ENCODE peak calls at places on chromosomes 3 and 15, in nine cellular contexts. One of them, this sample, is unnamed.
A peak's percentile ranks its signal among the peaks of the same experiment; 100 is the strongest.

GRCh38 chr3:159126261-159127020 is 324.6 kb downstream of the MFSD1 start:
- DNase-seq in gastrocnemius medialis: no peak
- DNase-seq in ovary: no peak
- DNase-seq in uterus: no peak
- DNase-seq in tibial nerve: no peak
- DNase-seq in body of pancreas: peak; percentile 5
- DNase-seq in adrenal gland: no peak
- DNase-seq in Peyer's patch: no peak
- DNase-seq in HepG2: no peak
- DNase-seq in this sample: no peak

GRCh38 chr3:46087871-46088270 is 60.6 kb upstream of the XCR1 start:
- DNase-seq in gastrocnemius medialis: no peak
- DNase-seq in ovary: no peak
- DNase-seq in uterus: no peak
- DNase-seq in tibial nerve: no peak
- DNase-seq in body of pancreas: no peak
- DNase-seq in adrenal gland: no peak
- DNase-seq in Peyer's patch: peak; percentile 50
- DNase-seq in HepG2: no peak
- DNase-seq in this sample: no peak

GRCh38 chr15:68731318-68731897 is 89.3 kb downstream of the ANP32A start:
- DNase-seq in gastrocnemius medialis: no peak
- DNase-seq in ovary: no peak
- DNase-seq in uterus: no peak
- DNase-seq in tibial nerve: no peak
- DNase-seq in body of pancreas: no peak
- DNase-seq in adrenal gland: no peak
- DNase-seq in Peyer's patch: no peak
- DNase-seq in HepG2: no peak
- DNase-seq in this sample: no peak

GRCh38 chr3:36677331-36678007 is 86.9 kb downstream of the DCLK3 start:
- DNase-seq in gastrocnemius medialis: no peak
- DNase-seq in ovary: no peak
- DNase-seq in uterus: no peak
- DNase-seq in tibial nerve: no peak
- DNase-seq in body of pancreas: no peak
- DNase-seq in adrenal gland: no peak
- DNase-seq in Peyer's patch: no peak
- DNase-seq in HepG2: peak; percentile 6
- DNase-seq in this sample: no peak

GRCh38 chr15:65712415-65712814 is 79.7 kb downstream of the DENND4A start:
- DNase-seq in gastrocnemius medialis: no peak
- DNase-seq in ovary: no peak
- DNase-seq in uterus: no peak
- DNase-seq in tibial nerve: no peak
- DNase-seq in body of pancreas: no peak
- DNase-seq in adrenal gland: no peak
- DNase-seq in Peyer's patch: no peak
- DNase-seq in HepG2: no peak
- DNase-seq in this sample: no peak

GRCh38 chr3:172447611-172448579 is at the start of gene GHSR:
- DNase-seq in gastrocnemius medialis: no peak
- DNase-seq in ovary: no peak
- DNase-seq in uterus: no peak
- DNase-seq in tibial nerve: no peak
- DNase-seq in body of pancreas: no peak
- DNase-seq in adrenal gland: no peak
- DNase-seq in Peyer's patch: no peak
- DNase-seq in HepG2: no peak
- DNase-seq in this sample: no peak

GRCh38 chr15:62791694-62792093 is 250.9 kb upstream of the TPM1 start:
- DNase-seq in gastrocnemius medialis: no peak
- DNase-seq in ovary: no peak
- DNase-seq in uterus: no peak
- DNase-seq in tibial nerve: no peak
- DNase-seq in body of pancreas: no peak
- DNase-seq in adrenal gland: no peak
- DNase-seq in Peyer's patch: no peak
- DNase-seq in HepG2: no peak
- DNase-seq in this sample: no peak

GRCh38 chr3:44109997-44110396 is 131.7 kb upstream of the TOPAZ1 start:
- DNase-seq in gastrocnemius medialis: no peak
- DNase-seq in ovary: no peak
- DNase-seq in uterus: no peak
- DNase-seq in tibial nerve: no peak
- DNase-seq in body of pancreas: no peak
- DNase-seq in adrenal gland: no peak
- DNase-seq in Peyer's patch: no peak
- DNase-seq in HepG2: no peak
- DNase-seq in this sample: no peak

GRCh38 chr3:69724722-69725435 is 14.4 kb upstream of the MITF start:
- DNase-seq in gastrocnemius medialis: no peak
- DNase-seq in ovary: no peak
- DNase-seq in uterus: no peak
- DNase-seq in tibial nerve: no peak
- DNase-seq in body of pancreas: peak; percentile 53
- DNase-seq in adrenal gland: no peak
- DNase-seq in Peyer's patch: no peak
- DNase-seq in HepG2: no peak
- DNase-seq in this sample: no peak

GRCh38 chr3:100737334-100737733 is 28.0 kb downstream of the TFG start:
- DNase-seq in gastrocnemius medialis: no peak
- DNase-seq in ovary: no peak
- DNase-seq in uterus: no peak
- DNase-seq in tibial nerve: no peak
- DNase-seq in body of pancreas: no peak
- DNase-seq in adrenal gland: no peak
- DNase-seq in Peyer's patch: no peak
- DNase-seq in HepG2: no peak
- DNase-seq in this sample: peak; percentile 48

GRCh38 chr3:100744671-100745070 is 35.4 kb downstream of the TFG start:
- DNase-seq in gastrocnemius medialis: no peak
- DNase-seq in ovary: no peak
- DNase-seq in uterus: no peak
- DNase-seq in tibial nerve: no peak
- DNase-seq in body of pancreas: no peak
- DNase-seq in adrenal gland: no peak
- DNase-seq in Peyer's patch: no peak
- DNase-seq in HepG2: no peak
- DNase-seq in this sample: no peak

GRCh38 chr3:100745617-100746016 is 36.3 kb downstream of the TFG start:
- DNase-seq in gastrocnemius medialis: no peak
- DNase-seq in ovary: no peak
- DNase-seq in uterus: no peak
- DNase-seq in tibial nerve: no peak
- DNase-seq in body of pancreas: no peak
- DNase-seq in adrenal gland: no peak
- DNase-seq in Peyer's patch: no peak
- DNase-seq in HepG2: no peak
- DNase-seq in this sample: no peak

GRCh38 chr3:100743535-100743934 is 34.2 kb downstream of the TFG start:
- DNase-seq in gastrocnemius medialis: no peak
- DNase-seq in ovary: no peak
- DNase-seq in uterus: no peak
- DNase-seq in tibial nerve: no peak
- DNase-seq in body of pancreas: no peak
- DNase-seq in adrenal gland: no peak
- DNase-seq in Peyer's patch: no peak
- DNase-seq in HepG2: no peak
- DNase-seq in this sample: no peak

DNA sequence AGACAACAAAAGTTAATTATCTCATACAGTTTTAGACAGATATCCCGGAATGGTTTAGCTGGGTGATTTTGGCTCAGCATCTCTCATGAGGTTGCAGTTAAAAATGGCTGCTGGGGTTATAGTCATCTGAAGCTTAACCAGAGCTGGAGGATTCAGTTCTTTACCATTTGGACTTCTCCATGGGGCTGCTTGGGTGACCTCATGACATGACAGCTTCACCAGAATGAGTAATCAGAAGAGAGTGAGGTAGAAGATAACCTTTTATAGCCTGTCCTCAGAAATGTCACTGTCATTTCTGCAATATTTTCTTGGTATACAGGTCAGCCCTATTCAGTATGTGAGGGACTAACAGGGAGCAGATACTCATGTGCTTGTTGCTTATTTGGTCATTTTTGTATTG is 30.9 kb downstream of the TFG start:
- DNase-seq in gastrocnemius medialis: no peak
- DNase-seq in ovary: no peak
- DNase-seq in uterus: no peak
- DNase-seq in tibial nerve: no peak
- DNase-seq in body of pancreas: no peak
- DNase-seq in adrenal gland: no peak
- DNase-seq in Peyer's patch: no peak
- DNase-seq in HepG2: no peak
- DNase-seq in this sample: no peak
- H3K36me3 ChIP-seq in gastrocnemius medialis: peaks cover 49% of the 10 kb centered on the region
- H3K36me3 ChIP-seq in ovary: no peaks in the 10 kb centered on the region
- H3K36me3 ChIP-seq in uterus: no peaks in the 10 kb centered on the region
- H3K36me3 ChIP-seq in tibial nerve: no peaks in the 10 kb centered on the region
- H3K36me3 ChIP-seq in body of pancreas: peaks cover 7% of the 10 kb centered on the region
- H3K36me3 ChIP-seq in adrenal gland: peaks cover 74% of the 10 kb centered on the region
- H3K36me3 ChIP-seq in Peyer's patch: peaks cover 88% of the 10 kb centered on the region
- H3K36me3 ChIP-seq in HepG2: peaks cover 18% of the 10 kb centered on the region
- H3K36me3 ChIP-seq in this sample: peaks cover 7% of the 10 kb centered on the region

GRCh38 chr15:89648106-89649012 is 6.9 kb downstream of the KIF7 start:
- DNase-seq in gastrocnemius medialis: no peak
- DNase-seq in ovary: no peak
- DNase-seq in uterus: no peak
- DNase-seq in tibial nerve: no peak
- DNase-seq in body of pancreas: no peak
- DNase-seq in adrenal gland: no peak
- DNase-seq in Peyer's patch: no peak
- DNase-seq in HepG2: no peak
- DNase-seq in this sample: no peak

GRCh38 chr15:89647191-89647851 is 7.9 kb downstream of the KIF7 start:
- DNase-seq in gastrocnemius medialis: peak; percentile 62
- DNase-seq in ovary: peak; percentile 66
- DNase-seq in uterus: peak; percentile 71
- DNase-seq in tibial nerve: peak; percentile 78
- DNase-seq in body of pancreas: peak; percentile 91
- DNase-seq in adrenal gland: peak; percentile 71
- DNase-seq in Peyer's patch: peak; percentile 54
- DNase-seq in HepG2: peak; percentile 57
- DNase-seq in this sample: peak; percentile 56

GRCh38 chr15:89649013-89649625 is 6.1 kb downstream of the KIF7 start:
- DNase-seq in gastrocnemius medialis: no peak
- DNase-seq in ovary: no peak
- DNase-seq in uterus: no peak
- DNase-seq in tibial nerve: no peak
- DNase-seq in body of pancreas: no peak
- DNase-seq in adrenal gland: no peak
- DNase-seq in Peyer's patch: no peak
- DNase-seq in HepG2: no peak
- DNase-seq in this sample: no peak

GRCh38 chr15:89645680-89646079 is 9.6 kb downstream of the KIF7 start:
- DNase-seq in gastrocnemius medialis: no peak
- DNase-seq in ovary: no peak
- DNase-seq in uterus: no peak
- DNase-seq in tibial nerve: no peak
- DNase-seq in body of pancreas: no peak
- DNase-seq in adrenal gland: no peak
- DNase-seq in Peyer's patch: no peak
- DNase-seq in HepG2: no peak
- DNase-seq in this sample: no peak

DNA sequence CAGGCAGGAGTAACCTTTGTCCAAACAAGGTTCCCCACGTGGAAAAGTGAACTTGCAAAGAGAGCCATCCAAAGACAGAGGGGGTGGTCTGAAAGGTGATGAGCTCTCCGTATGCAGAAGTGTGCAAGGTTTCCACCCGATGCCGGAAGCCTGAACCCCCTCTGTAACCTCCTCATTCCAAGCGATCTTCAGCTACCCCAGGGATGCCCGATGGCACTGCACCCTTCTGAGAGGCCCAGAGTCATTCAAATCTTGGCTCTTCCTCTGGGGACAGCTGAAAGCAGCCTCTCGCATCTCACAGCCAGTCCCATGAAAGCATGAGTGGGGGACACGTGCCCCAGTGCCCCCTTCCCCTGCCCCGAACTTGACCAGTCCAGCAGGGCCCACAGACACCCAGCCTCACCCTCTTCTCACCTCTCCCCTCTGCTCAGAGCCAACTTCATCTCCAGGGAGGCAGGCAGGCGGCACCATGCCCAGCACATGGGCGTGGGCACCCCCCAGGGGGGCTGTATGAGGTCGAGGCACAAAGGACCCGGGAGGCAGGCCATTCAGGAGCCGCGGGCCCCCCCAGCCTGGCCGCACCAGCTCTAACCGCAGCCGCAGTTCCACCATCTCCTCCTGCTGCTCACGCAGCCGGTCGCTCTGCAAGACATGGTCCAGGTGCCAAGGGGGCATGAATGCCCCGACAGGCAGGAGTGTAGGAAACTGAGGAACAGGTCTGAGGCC is 8.7 kb downstream of the KIF7 start:
- DNase-seq in gastrocnemius medialis: no peak
- DNase-seq in ovary: no peak
- DNase-seq in uterus: no peak
- DNase-seq in tibial nerve: no peak
- DNase-seq in body of pancreas: no peak
- DNase-seq in adrenal gland: no peak
- DNase-seq in Peyer's patch: no peak
- DNase-seq in HepG2: no peak
- DNase-seq in this sample: no peak
- TF ChIP-seq POLR2A in gastrocnemius medialis: no peak
- TF ChIP-seq POLR2A in ovary: no peak
- TF ChIP-seq POLR2A in uterus: no peak
- TF ChIP-seq POLR2A in tibial nerve: no peak
- TF ChIP-seq POLR2A in body of pancreas: no peak
- TF ChIP-seq POLR2A in adrenal gland: no peak
- TF ChIP-seq POLR2A in Peyer's patch: no peak
- TF ChIP-seq POLR2A in HepG2: no peak
- TF ChIP-seq POLR2A in this sample: no peak

GRCh38 chr3:170154569-170155143 is 26.9 kb downstream of the PHC3 start:
- DNase-seq in gastrocnemius medialis: no peak
- DNase-seq in ovary: no peak
- DNase-seq in uterus: no peak
- DNase-seq in tibial nerve: no peak
- DNase-seq in body of pancreas: no peak
- DNase-seq in adrenal gland: no peak
- DNase-seq in Peyer's patch: no peak
- DNase-seq in HepG2: no peak
- DNase-seq in this sample: no peak
- H3K36me3 ChIP-seq in gastrocnemius medialis: no peaks in the 10 kb centered on the region
- H3K36me3 ChIP-seq in ovary: no peaks in the 10 kb centered on the region
- H3K36me3 ChIP-seq in uterus: no peaks in the 10 kb centered on the region
- H3K36me3 ChIP-seq in tibial nerve: no peaks in the 10 kb centered on the region
- H3K36me3 ChIP-seq in body of pancreas: no peaks in the 10 kb centered on the region
- H3K36me3 ChIP-seq in adrenal gland: no peaks in the 10 kb centered on the region
- H3K36me3 ChIP-seq in Peyer's patch: peaks cover 16% of the 10 kb centered on the region
- H3K36me3 ChIP-seq in HepG2: peaks cover 1% of the 10 kb centered on the region
- H3K36me3 ChIP-seq in this sample: no peaks in the 10 kb centered on the region

DNA sequence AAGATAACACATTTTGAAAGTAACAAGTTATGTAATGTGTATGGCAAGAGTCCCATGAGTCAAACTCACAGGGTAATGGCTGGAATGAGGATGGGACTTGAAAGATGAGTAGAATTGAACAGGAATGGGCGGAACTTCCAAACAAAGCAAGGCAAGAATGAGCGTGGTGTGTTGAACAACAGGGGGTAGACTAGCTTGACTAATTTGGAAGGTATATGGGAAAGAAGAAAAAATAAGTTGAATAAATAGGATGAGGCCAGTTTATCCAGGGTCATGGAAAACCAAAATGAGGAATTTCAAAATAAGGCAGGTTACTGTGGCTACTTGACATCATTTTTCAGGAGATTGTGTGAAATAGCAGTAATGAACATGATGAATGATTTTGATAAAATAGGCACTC is 2.5 kb upstream of the DPH6 start:
- DNase-seq in gastrocnemius medialis: no peak
- DNase-seq in ovary: no peak
- DNase-seq in uterus: no peak
- DNase-seq in tibial nerve: no peak
- DNase-seq in body of pancreas: no peak
- DNase-seq in adrenal gland: no peak
- DNase-seq in Peyer's patch: no peak
- DNase-seq in HepG2: no peak
- DNase-seq in this sample: no peak
- TF ChIP-seq POLR2A in gastrocnemius medialis: no peak
- TF ChIP-seq POLR2A in ovary: no peak
- TF ChIP-seq POLR2A in uterus: no peak
- TF ChIP-seq POLR2A in tibial nerve: no peak
- TF ChIP-seq POLR2A in body of pancreas: no peak
- TF ChIP-seq POLR2A in adrenal gland: no peak
- TF ChIP-seq POLR2A in Peyer's patch: no peak
- TF ChIP-seq POLR2A in HepG2: no peak
- TF ChIP-seq POLR2A in this sample: no peak

This sample was measured in endothelial cell of umbilical vein.